ENCODE peak calls at places on chromosomes 3 and 15, in ten cellular contexts. One of them, this sample, is unnamed.
A peak's percentile ranks its signal among the peaks of the same experiment; 100 is the strongest.

GRCh38 chr3:194688207-194688711 is 2.6 kb downstream of the FAM43A start:
- DNase-seq in ovary: peak; percentile 42
- DNase-seq in heart right ventricle: peak; percentile 41
- DNase-seq in lower lobe of right lung: peak; percentile 59
- DNase-seq in A549: no peak
- DNase-seq in psoas muscle: peak; percentile 66
- DNase-seq in upper lobe of left lung: peak; percentile 47
- DNase-seq in endodermal cell: peak; percentile 84
- DNase-seq in spleen: peak; percentile 90
- DNase-seq in K562: no peak
- DNase-seq in this sample: no peak

GRCh38 chr15:56929933-56930332 is 11.5 kb downstream of the TCF12 start:
- DNase-seq in ovary: no peak
- DNase-seq in heart right ventricle: no peak
- DNase-seq in lower lobe of right lung: no peak
- DNase-seq in A549: no peak
- DNase-seq in psoas muscle: no peak
- DNase-seq in upper lobe of left lung: no peak
- DNase-seq in endodermal cell: no peak
- DNase-seq in spleen: no peak
- DNase-seq in K562: no peak
- DNase-seq in this sample: no peak

GRCh38 chr3:102085431-102086226 is 236.3 kb downstream of the NFKBIZ start:
- DNase-seq in ovary: no peak
- DNase-seq in heart right ventricle: no peak
- DNase-seq in lower lobe of right lung: no peak
- DNase-seq in A549: no peak
- DNase-seq in psoas muscle: no peak
- DNase-seq in upper lobe of left lung: no peak
- DNase-seq in endodermal cell: no peak
- DNase-seq in spleen: no peak
- DNase-seq in K562: no peak
- DNase-seq in this sample: no peak

GRCh38 chr3:45940004-45940780 is 3.1 kb upstream of the CXCR6 start:
- DNase-seq in ovary: no peak
- DNase-seq in heart right ventricle: no peak
- DNase-seq in lower lobe of right lung: no peak
- DNase-seq in A549: no peak
- DNase-seq in psoas muscle: no peak
- DNase-seq in upper lobe of left lung: peak; percentile 20
- DNase-seq in endodermal cell: no peak
- DNase-seq in spleen: no peak
- DNase-seq in K562: no peak
- DNase-seq in this sample: no peak

GRCh38 chr3:153785901-153786300 is 335.3 kb upstream of the ARHGEF26 start:
- DNase-seq in ovary: no peak
- DNase-seq in heart right ventricle: no peak
- DNase-seq in lower lobe of right lung: no peak
- DNase-seq in A549: no peak
- DNase-seq in psoas muscle: no peak
- DNase-seq in upper lobe of left lung: no peak
- DNase-seq in endodermal cell: no peak
- DNase-seq in spleen: no peak
- DNase-seq in K562: no peak
- DNase-seq in this sample: no peak

GRCh38 chr15:74328331-74329056 is 39.0 kb downstream of the CYP11A1 start:
- DNase-seq in ovary: no peak
- DNase-seq in heart right ventricle: no peak
- DNase-seq in lower lobe of right lung: no peak
- DNase-seq in A549: no peak
- DNase-seq in psoas muscle: no peak
- DNase-seq in upper lobe of left lung: no peak
- DNase-seq in endodermal cell: no peak
- DNase-seq in spleen: no peak
- DNase-seq in K562: no peak
- DNase-seq in this sample: no peak

GRCh38 chr15:65067645-65068416 is at the start of gene RASL12:
- DNase-seq in ovary: peak; percentile 71
- DNase-seq in heart right ventricle: no peak
- DNase-seq in lower lobe of right lung: peak; percentile 47
- DNase-seq in A549: no peak
- DNase-seq in psoas muscle: no peak
- DNase-seq in upper lobe of left lung: no peak
- DNase-seq in endodermal cell: peak; percentile 84
- DNase-seq in spleen: no peak
- DNase-seq in K562: no peak
- DNase-seq in this sample: no peak

GRCh38 chr15:21261965-21262850 is 178.1 kb downstream of the POTEB3 start:
- DNase-seq in ovary: peak; percentile 37
- DNase-seq in heart right ventricle: no peak
- DNase-seq in lower lobe of right lung: peak; percentile 58
- DNase-seq in A549: no peak
- DNase-seq in psoas muscle: peak; percentile 62
- DNase-seq in upper lobe of left lung: peak; percentile 27
- DNase-seq in endodermal cell: peak; percentile 41
- DNase-seq in spleen: peak; percentile 84
- DNase-seq in K562: no peak
- DNase-seq in this sample: no peak

DNA sequence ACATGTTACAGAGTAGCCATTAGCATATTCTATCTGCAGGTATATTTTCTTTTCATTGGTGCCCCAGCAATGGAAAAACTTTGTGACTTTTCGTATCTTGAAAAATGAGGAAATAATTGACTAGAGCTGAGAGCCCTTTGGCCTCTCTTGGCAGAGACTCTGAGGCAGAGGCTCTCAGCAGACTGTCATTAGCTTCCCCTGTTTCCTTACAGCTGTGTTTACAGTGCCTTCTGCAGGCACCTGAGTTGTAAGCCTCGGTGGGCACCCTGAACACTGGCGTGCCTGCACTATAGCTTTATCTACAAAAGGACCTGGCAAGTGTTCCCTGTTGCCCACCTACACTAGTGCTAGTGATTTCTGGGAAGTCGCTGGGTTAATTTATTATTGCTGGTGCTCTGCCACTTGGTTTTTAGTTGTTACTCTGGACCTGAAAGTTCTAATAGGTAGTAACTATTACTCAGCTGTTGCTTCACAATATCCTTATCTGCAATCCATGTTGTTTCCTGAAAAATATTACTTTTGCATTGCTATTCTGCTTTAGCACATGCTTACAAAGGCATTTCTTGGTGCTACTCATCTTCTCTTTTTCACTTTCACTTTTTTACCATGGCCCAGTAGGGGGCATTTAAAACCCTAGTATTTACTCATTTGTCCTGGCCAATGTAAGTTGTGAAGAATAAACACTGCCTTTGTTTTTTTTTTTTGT is 7.8 kb upstream of the GPR171 start:
- DNase-seq in ovary: no peak
- DNase-seq in heart right ventricle: no peak
- DNase-seq in lower lobe of right lung: no peak
- DNase-seq in A549: no peak
- DNase-seq in psoas muscle: no peak
- DNase-seq in upper lobe of left lung: no peak
- DNase-seq in endodermal cell: no peak
- DNase-seq in spleen: no peak
- DNase-seq in K562: no peak
- DNase-seq in this sample: no peak
- TF ChIP-seq CTCF in ovary: no peak
- TF ChIP-seq CTCF in heart right ventricle: no peak
- TF ChIP-seq CTCF in lower lobe of right lung: no peak
- TF ChIP-seq CTCF in A549: peak; percentile 8
- TF ChIP-seq CTCF in psoas muscle: no peak
- TF ChIP-seq CTCF in upper lobe of left lung: no peak
- TF ChIP-seq CTCF in endodermal cell: no peak
- TF ChIP-seq CTCF in spleen: no peak
- TF ChIP-seq CTCF in K562: no peak
- TF ChIP-seq CTCF in this sample: peak; percentile 23

GRCh38 chr15:90001683-90002427 is 731 bp downstream of the ZNF710 start:
- DNase-seq in ovary: peak; percentile 78
- DNase-seq in heart right ventricle: peak; percentile 62
- DNase-seq in lower lobe of right lung: peak; percentile 79
- DNase-seq in A549: peak; percentile 75
- DNase-seq in psoas muscle: peak; percentile 81
- DNase-seq in upper lobe of left lung: peak; percentile 75
- DNase-seq in endodermal cell: peak; percentile 86
- DNase-seq in spleen: peak; percentile 92
- DNase-seq in K562: peak; percentile 81
- DNase-seq in this sample: peak; percentile 69

GRCh38 chr15:90004252-90004651 is 3.1 kb downstream of the ZNF710 start:
- DNase-seq in ovary: peak; percentile 36
- DNase-seq in heart right ventricle: no peak
- DNase-seq in lower lobe of right lung: no peak
- DNase-seq in A549: no peak
- DNase-seq in psoas muscle: peak; percentile 62
- DNase-seq in upper lobe of left lung: peak; percentile 27
- DNase-seq in endodermal cell: peak; percentile 61
- DNase-seq in spleen: no peak
- DNase-seq in K562: peak; percentile 8
- DNase-seq in this sample: no peak

GRCh38 chr15:90004671-90005070 is 3.5 kb downstream of the ZNF710 start:
- DNase-seq in ovary: no peak
- DNase-seq in heart right ventricle: no peak
- DNase-seq in lower lobe of right lung: peak; percentile 55
- DNase-seq in A549: peak; percentile 65
- DNase-seq in psoas muscle: peak; percentile 65
- DNase-seq in upper lobe of left lung: peak; percentile 69
- DNase-seq in endodermal cell: no peak
- DNase-seq in spleen: peak; percentile 79
- DNase-seq in K562: peak; percentile 3
- DNase-seq in this sample: no peak

GRCh38 chr15:90002428-90002844 is 1.3 kb downstream of the ZNF710 start:
- DNase-seq in ovary: peak; percentile 72
- DNase-seq in heart right ventricle: peak; percentile 47
- DNase-seq in lower lobe of right lung: peak; percentile 75
- DNase-seq in A549: peak; percentile 71
- DNase-seq in psoas muscle: peak; percentile 57
- DNase-seq in upper lobe of left lung: peak; percentile 60
- DNase-seq in endodermal cell: peak; percentile 77
- DNase-seq in spleen: peak; percentile 87
- DNase-seq in K562: peak; percentile 44
- DNase-seq in this sample: peak; percentile 44

GRCh38 chr15:90003736-90004135 is 2.6 kb downstream of the ZNF710 start:
- DNase-seq in ovary: no peak
- DNase-seq in heart right ventricle: no peak
- DNase-seq in lower lobe of right lung: no peak
- DNase-seq in A549: no peak
- DNase-seq in psoas muscle: no peak
- DNase-seq in upper lobe of left lung: peak; percentile 18
- DNase-seq in endodermal cell: no peak
- DNase-seq in spleen: no peak
- DNase-seq in K562: peak; percentile 5
- DNase-seq in this sample: no peak
- H3K4me1 ChIP-seq in ovary: peaks cover 9% of the 10 kb centered on the region
- H3K4me1 ChIP-seq in heart right ventricle: peaks cover 64% of the 10 kb centered on the region
- H3K4me1 ChIP-seq in lower lobe of right lung: peaks cover 76% of the 10 kb centered on the region
- H3K4me1 ChIP-seq in A549: peaks cover 55% of the 10 kb centered on the region
- H3K4me1 ChIP-seq in psoas muscle: peaks cover 62% of the 10 kb centered on the region
- H3K4me1 ChIP-seq in upper lobe of left lung: peaks cover 64% of the 10 kb centered on the region
- H3K4me1 ChIP-seq in endodermal cell: peaks cover 30% of the 10 kb centered on the region
- H3K4me1 ChIP-seq in spleen: peaks cover 55% of the 10 kb centered on the region
- H3K4me1 ChIP-seq in K562: peaks cover 34% of the 10 kb centered on the region
- H3K4me1 ChIP-seq in this sample: peaks cover 28% of the 10 kb centered on the region

GRCh38 chr15:35546581-35547381 is 816 bp upstream of the DPH6 start:
- DNase-seq in ovary: no peak
- DNase-seq in heart right ventricle: no peak
- DNase-seq in lower lobe of right lung: no peak
- DNase-seq in A549: no peak
- DNase-seq in psoas muscle: peak; percentile 50
- DNase-seq in upper lobe of left lung: no peak
- DNase-seq in endodermal cell: no peak
- DNase-seq in spleen: no peak
- DNase-seq in K562: peak; percentile 22
- DNase-seq in this sample: no peak

GRCh38 chr15:35545825-35546580 is at the start of gene DPH6:
- DNase-seq in ovary: peak; percentile 90
- DNase-seq in heart right ventricle: peak; percentile 86
- DNase-seq in lower lobe of right lung: peak; percentile 90
- DNase-seq in A549: peak; percentile 14
- DNase-seq in psoas muscle: peak; percentile 92
- DNase-seq in upper lobe of left lung: peak; percentile 80
- DNase-seq in endodermal cell: peak; percentile 93
- DNase-seq in spleen: peak; percentile 96
- DNase-seq in K562: peak; percentile 77
- DNase-seq in this sample: peak; percentile 84

GRCh38 chr15:35548435-35548834 is 2.5 kb upstream of the DPH6 start:
- DNase-seq in ovary: no peak
- DNase-seq in heart right ventricle: no peak
- DNase-seq in lower lobe of right lung: no peak
- DNase-seq in A549: no peak
- DNase-seq in psoas muscle: no peak
- DNase-seq in upper lobe of left lung: no peak
- DNase-seq in endodermal cell: peak; percentile 63
- DNase-seq in spleen: no peak
- DNase-seq in K562: no peak
- DNase-seq in this sample: no peak

GRCh38 chr15:35547775-35548364 is 1.9 kb upstream of the DPH6 start:
- DNase-seq in ovary: no peak
- DNase-seq in heart right ventricle: no peak
- DNase-seq in lower lobe of right lung: no peak
- DNase-seq in A549: no peak
- DNase-seq in psoas muscle: no peak
- DNase-seq in upper lobe of left lung: no peak
- DNase-seq in endodermal cell: peak; percentile 91
- DNase-seq in spleen: no peak
- DNase-seq in K562: peak; percentile 53
- DNase-seq in this sample: peak; percentile 4

DNA sequence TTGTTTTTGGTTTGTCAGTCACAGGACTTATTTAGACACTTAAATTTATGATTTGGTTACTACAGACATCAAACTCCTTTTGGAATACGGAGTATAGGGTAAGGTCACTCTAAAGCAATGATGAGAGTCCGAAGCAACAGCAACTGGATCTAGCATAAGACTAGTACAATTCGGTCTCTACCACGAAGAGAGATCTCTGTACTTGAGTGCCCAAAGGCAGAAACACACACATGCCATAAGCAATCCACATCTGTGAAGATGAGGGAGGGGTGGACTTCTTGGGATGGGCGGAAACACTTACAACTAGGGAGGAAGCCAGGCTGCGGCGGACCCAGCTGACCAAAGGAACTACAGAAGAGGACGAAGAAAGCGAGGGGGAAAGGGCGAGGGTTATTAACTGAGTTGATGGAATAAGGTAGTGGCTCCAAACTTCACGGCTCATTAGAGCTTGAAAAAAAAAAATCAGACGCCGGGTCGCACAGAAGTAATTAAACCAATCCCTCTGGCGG is 595 bp downstream of the DPH6 start:
- DNase-seq in ovary: peak; percentile 62
- DNase-seq in heart right ventricle: peak; percentile 55
- DNase-seq in lower lobe of right lung: peak; percentile 63
- DNase-seq in A549: peak; percentile 5
- DNase-seq in psoas muscle: peak; percentile 63
- DNase-seq in upper lobe of left lung: peak; percentile 58
- DNase-seq in endodermal cell: no peak
- DNase-seq in spleen: peak; percentile 83
- DNase-seq in K562: peak; percentile 49
- DNase-seq in this sample: peak; percentile 33
- TF ChIP-seq CTCF in ovary: no peak
- TF ChIP-seq CTCF in heart right ventricle: no peak
- TF ChIP-seq CTCF in lower lobe of right lung: no peak
- TF ChIP-seq CTCF in A549: no peak
- TF ChIP-seq CTCF in psoas muscle: peak; percentile 12
- TF ChIP-seq CTCF in upper lobe of left lung: no peak
- TF ChIP-seq CTCF in endodermal cell: peak; percentile 37
- TF ChIP-seq CTCF in spleen: no peak
- TF ChIP-seq CTCF in K562: no peak
- TF ChIP-seq CTCF in this sample: no peak

GRCh38 chr15:67836955-67837354 is 2.9 kb downstream of the RNU6-1 start:
- DNase-seq in ovary: no peak
- DNase-seq in heart right ventricle: no peak
- DNase-seq in lower lobe of right lung: no peak
- DNase-seq in A549: no peak
- DNase-seq in psoas muscle: peak; percentile 6
- DNase-seq in upper lobe of left lung: no peak
- DNase-seq in endodermal cell: peak; percentile 66
- DNase-seq in spleen: peak; percentile 29
- DNase-seq in K562: no peak
- DNase-seq in this sample: no peak
- H3K4me1 ChIP-seq in ovary: peaks cover 20% of the 10 kb centered on the region
- H3K4me1 ChIP-seq in heart right ventricle: peaks cover 67% of the 10 kb centered on the region
- H3K4me1 ChIP-seq in lower lobe of right lung: peaks cover 62% of the 10 kb centered on the region
- H3K4me1 ChIP-seq in A549: peaks cover 24% of the 10 kb centered on the region
- H3K4me1 ChIP-seq in psoas muscle: peaks cover 22% of the 10 kb centered on the region
- H3K4me1 ChIP-seq in upper lobe of left lung: peaks cover 64% of the 10 kb centered on the region
- H3K4me1 ChIP-seq in endodermal cell: no peaks in the 10 kb centered on the region
- H3K4me1 ChIP-seq in spleen: peaks cover 40% of the 10 kb centered on the region
- H3K4me1 ChIP-seq in K562: peaks cover 49% of the 10 kb centered on the region
- H3K4me1 ChIP-seq in this sample: peaks cover 43% of the 10 kb centered on the region

This sample was measured in DND-41.